ENCODE peak calls at places on chromosomes 2 and 18, in eight cellular contexts. C is psoas muscle; L is body of pancreas; Y is tibial nerve; G is HepG2; F is CD8-positive, alpha-beta T cell; B is SK-N-SH; A is MM.1S. D is an unnamed sample.

GRCh38 chr18:59015531-59016152 is 124.0 kb upstream of the SEC11C start:
- DNase-seq in G (no peak), F (no peak), Y (no peak), L (no peak), B (no peak), C (no peak), A (no peak), D (peak; percentile 51)

GRCh38 chr18:37438417-37439180 is 127.0 kb downstream of the CELF4 start:
- DNase-seq in G (no peak), A (no peak), F (no peak), B (no peak), C (no peak), L (no peak), Y (no peak), D (no peak)

GRCh38 chr2:162435676-162436075 is 91.7 kb downstream of the GCA start:
- DNase-seq in F (no peak), A (no peak), Y (no peak), C (no peak), B (no peak), G (peak; percentile 29), L (no peak), D (no peak)

GRCh38 chr2:12589802-12590320 is 126.9 kb upstream of the TRIB2 start:
- DNase-seq in L (no peak), C (no peak), G (no peak), B (no peak), Y (no peak), F (no peak), A (no peak), D (no peak)

GRCh38 chr18:41690332-41691110 is 264.5 kb upstream of the PIK3C3 start:
- DNase-seq in F (no peak), G (no peak), L (no peak), B (no peak), A (no peak), C (no peak), Y (no peak), D (no peak)

GRCh38 chr2:127659408-127660290 is 13.7 kb downstream of the GPR17 start:
- DNase-seq in B (no peak), C (peak; percentile 26), L (peak; percentile 15), G (no peak), A (no peak), Y (no peak), F (no peak), D (peak; percentile 85)

GRCh38 chr2:222318026-222318711 is 19.4 kb upstream of the PAX3 start:
- DNase-seq in F (no peak), B (peak; percentile 84), G (peak; percentile 53), A (peak; percentile 71), L (peak; percentile 35), C (peak; percentile 66), Y (no peak), D (peak; percentile 57)

GRCh38 chr18:8212893-8213805 is 396.1 kb upstream of the RAB12 start:
- DNase-seq in G (no peak), B (no peak), C (no peak), Y (no peak), L (no peak), A (no peak), F (no peak), D (no peak)

GRCh38 chr2:189624648-189625355 is 36.5 kb upstream of the ASNSD1 start:
- DNase-seq in L (no peak), B (no peak), G (peak; percentile 23), F (no peak), C (no peak), A (no peak), Y (no peak), D (no peak)

GRCh38 chr2:101398026-101398830 is 10.9 kb upstream of the CREG2 start:
- DNase-seq in C (no peak), B (no peak), G (no peak), F (no peak), L (no peak), A (no peak), Y (no peak), D (no peak)

GRCh38 chr2:101399001-101399794 is 11.9 kb upstream of the CREG2 start:
- DNase-seq in A (no peak), G (no peak), Y (no peak), L (no peak), F (no peak), B (no peak), C (no peak), D (no peak)

GRCh38 chr2:101400048-101400447 is 12.7 kb upstream of the CREG2 start:
- DNase-seq in G (no peak), F (no peak), B (no peak), Y (no peak), L (no peak), C (no peak), A (no peak), D (no peak)

GRCh38 chr2:101396352-101396717 is 9.0 kb upstream of the CREG2 start:
- DNase-seq in F (no peak), Y (no peak), C (no peak), G (peak; percentile 45), B (no peak), L (no peak), A (no peak), D (no peak)

DNA sequence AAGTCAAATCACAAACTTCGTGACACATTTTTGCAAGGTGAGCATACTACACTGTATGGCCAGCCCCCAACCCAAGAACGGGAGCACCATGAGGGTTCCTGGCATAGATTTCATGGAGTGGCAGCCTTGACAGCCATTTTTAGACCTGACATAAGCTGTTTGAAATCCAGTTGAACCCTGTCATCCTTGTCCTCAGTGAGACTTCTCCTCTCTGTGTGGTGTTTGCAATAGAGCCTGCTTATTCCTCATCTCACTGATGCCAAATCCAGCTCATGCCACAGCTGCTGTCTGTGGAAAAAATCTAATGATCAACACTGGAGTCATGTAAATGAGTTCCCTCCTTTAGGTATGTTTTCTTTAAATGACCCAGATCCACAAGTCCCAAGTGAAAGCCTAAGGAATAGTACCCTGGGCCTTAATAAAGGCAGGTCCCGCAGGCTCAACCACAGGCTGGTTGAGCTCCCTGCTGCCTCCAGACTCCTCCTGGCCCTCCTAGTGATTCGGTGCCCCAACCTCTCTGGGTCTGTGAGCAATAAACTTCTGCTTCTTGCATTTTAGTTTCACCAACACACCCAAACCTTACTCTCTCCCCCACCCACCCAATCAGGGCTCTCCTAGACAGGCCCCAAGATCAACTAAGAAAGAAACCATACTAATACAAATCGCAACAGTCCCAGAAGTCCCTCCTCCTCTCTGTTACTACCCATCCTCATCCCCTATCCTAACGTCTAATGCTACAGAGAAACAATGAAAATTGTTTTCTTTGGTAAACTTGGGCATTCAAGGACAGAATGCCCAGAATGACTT is 8.4 kb upstream of the CREG2 start:
- DNase-seq in B (no peak), G (no peak), Y (no peak), A (no peak), C (no peak), L (no peak), F (no peak), D (no peak)
- TF ChIP-seq CTCF in B (no peak), G (no peak), Y (no peak), A (no peak), C (no peak), L (no peak), F (no peak), D (no peak)

DNA sequence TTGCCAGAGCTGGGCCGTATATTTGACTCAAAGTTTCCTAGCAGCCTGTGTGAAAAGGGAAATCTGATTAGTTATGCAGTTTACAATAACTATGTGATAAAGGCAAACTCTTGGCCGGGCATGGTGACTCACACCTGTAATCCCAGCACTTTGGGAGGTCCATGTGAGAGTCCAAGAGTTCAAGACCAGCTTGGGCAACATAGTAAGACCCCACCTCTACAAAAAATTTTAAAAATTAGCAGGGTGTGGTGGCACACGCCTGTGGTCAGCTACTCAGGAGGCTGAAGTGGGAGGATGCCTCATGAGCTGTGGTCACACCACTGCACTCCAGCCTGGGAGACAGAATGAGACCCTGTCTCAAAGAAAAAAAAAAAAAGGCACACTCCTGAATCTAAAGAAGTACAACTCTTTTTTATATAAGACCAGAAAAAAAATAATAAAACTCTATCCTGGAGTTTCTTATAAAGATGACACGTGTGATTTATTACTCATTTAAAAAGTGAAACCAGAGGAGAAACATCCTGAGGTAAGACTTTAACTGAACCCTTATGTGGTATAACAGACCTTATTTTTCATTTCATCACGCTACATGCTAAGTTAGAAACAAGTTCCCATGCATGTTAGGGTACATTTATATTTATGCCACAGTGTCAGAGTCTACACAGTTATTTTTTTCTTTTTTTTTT is 32.6 kb upstream of the KCMF1 start:
- DNase-seq in C (no peak), G (peak; percentile 35), A (peak; percentile 16), L (no peak), Y (no peak), B (no peak), F (no peak), D (no peak)
- H3K4me3 ChIP-seq in C (no peak overlapping the region), G (no peak overlapping the region), A (no peak overlapping the region), L (no peak overlapping the region), Y (no peak overlapping the region), B (no peak overlapping the region), F (peak overlapping the region; percentile 11), D (no peak overlapping the region)

GRCh38 chr18:46253498-46253897 is 149.3 kb downstream of the HAUS1 start:
- DNase-seq in F (no peak), L (no peak), C (peak; percentile 25), B (no peak), Y (no peak), G (no peak), A (no peak), D (no peak)
- H3K9me3 ChIP-seq in F (no peaks in the 10 kb centered on the region), L (no peaks in the 10 kb centered on the region), C (no peaks in the 10 kb centered on the region), B (no peaks in the 10 kb centered on the region), Y (no peaks in the 10 kb centered on the region), G (no peaks in the 10 kb centered on the region), A (no peaks in the 10 kb centered on the region), D (no peaks in the 10 kb centered on the region)

GRCh38 chr2:230068658-230069080 is at the start of gene SLC16A14:
- DNase-seq in F (peak; percentile 2), A (peak; percentile 73), C (no peak), Y (no peak), B (peak; percentile 50), L (peak; percentile 37), G (no peak), D (no peak)
- TF ChIP-seq CTCF in F (no peak), A (peak; percentile 42), C (no peak), Y (peak; percentile 23), B (peak; percentile 38), L (no peak), G (no peak), D (no peak)

GRCh38 chr2:95399061-95399460 is 3.4 kb upstream of the FAHD2A start:
- DNase-seq in B (no peak), C (no peak), L (no peak), Y (no peak), G (no peak), A (no peak), F (no peak), D (no peak)
- H3K4me3 ChIP-seq in B (no peak overlapping the region), C (no peak overlapping the region), L (no peak overlapping the region), Y (no peak overlapping the region), G (no peak overlapping the region), A (no peak overlapping the region), F (no peak overlapping the region), D (no peak overlapping the region)

GRCh38 chr2:177314194-177314593 is 49.7 kb upstream of the NFE2L2 start:
- DNase-seq in B (no peak), G (no peak), L (no peak), F (no peak), Y (no peak), C (no peak), A (no peak), D (no peak)
- H3K9me3 ChIP-seq in B (no peaks in the 10 kb centered on the region), G (no peaks in the 10 kb centered on the region), L (no peaks in the 10 kb centered on the region), F (no peaks in the 10 kb centered on the region), Y (no peaks in the 10 kb centered on the region), C (no peaks in the 10 kb centered on the region), A (no peaks in the 10 kb centered on the region), D (no peaks in the 10 kb centered on the region)